ENCODE peak calls at places on chromosomes 3 and 15, in five cellular contexts. T is cardiac muscle cell, H is mammary epithelial cell, U is lung, W is PC-9. B is an unnamed sample.

GRCh38 chr15:90681480-90681879 is 35.7 kb upstream of the BLM start:
- DNase-seq in T (peak), H (peak), U (no peak), W (no peak), B (no peak)

GRCh38 chr3:28139967-28140634 is 101.3 kb upstream of the CMC1 start:
- DNase-seq in T (peak), H (no peak), U (no peak), W (no peak), B (no peak)

GRCh38 chr3:81315051-81315450 is 446.4 kb downstream of the GBE1 start:
- DNase-seq in T (no peak), H (no peak), U (no peak), W (no peak), B (no peak)

GRCh38 chr3:30581982-30582381 is 24.4 kb upstream of the TGFBR2 start:
- DNase-seq in T (no peak), H (no peak), U (no peak), W (no peak), B (no peak)

GRCh38 chr15:64251121-64251520 is 88.3 kb upstream of the PPIB start:
- DNase-seq in T (no peak), H (no peak), U (no peak), W (no peak), B (no peak)

GRCh38 chr15:39165026-39165706 is 415.7 kb upstream of the THBS1 start:
- DNase-seq in T (peak), H (no peak), U (no peak), W (no peak), B (no peak)

GRCh38 chr3:4741404-4742307 is 237.6 kb upstream of the BHLHE40 start:
- DNase-seq in T (peak), H (peak), U (peak), W (peak), B (peak)

GRCh38 chr3:184039414-184039813 is 7.9 kb downstream of the HTR3D start:
- DNase-seq in T (peak), H (peak), U (no peak), W (no peak), B (no peak)

GRCh38 chr15:89119489-89120478 is 31.5 kb downstream of the ABHD2 start:
- DNase-seq in T (peak), H (no peak), U (no peak), W (peak), B (peak)

GRCh38 chr3:172608575-172608974 is 85.3 kb upstream of the TNFSF10 start:
- DNase-seq in T (no peak), H (no peak), U (no peak), W (no peak), B (peak)

GRCh38 chr15:28921925-28922711 is 36.3 kb downstream of the APBA2 start:
- DNase-seq in T (no peak), H (no peak), U (no peak), W (no peak), B (no peak)

GRCh38 chr3:176274161-176274560 is 923.1 kb downstream of the TBL1XR1 start:
- DNase-seq in T (no peak), H (peak), U (no peak), W (no peak), B (no peak)

GRCh38 chr15:91984006-91984405 is 130.5 kb downstream of the SLCO3A1 start:
- DNase-seq in T (peak), H (no peak), U (no peak), W (no peak), B (no peak)

GRCh38 chr3:50242778-50243551 is 7.0 kb downstream of the GNAI2 start:
- DNase-seq in T (peak), H (peak), U (peak), W (no peak), B (no peak)

GRCh38 chr3:53845103-53845880 is 927 bp downstream of the CHDH start:
- DNase-seq in T (peak), H (peak), U (peak), W (no peak), B (peak)

GRCh38 chr15:41309226-41309905 is 23.0 kb downstream of the OIP5 start:
- DNase-seq in T (no peak), H (no peak), U (no peak), W (no peak), B (no peak)

GRCh38 chr15:32893412-32893811 is 175.6 kb downstream of the GREM1 start:
- DNase-seq in T (no peak), H (no peak), U (no peak), W (no peak), B (no peak)

GRCh38 chr3:126746395-126747177 is 42.5 kb downstream of the CHCHD6 start:
- DNase-seq in T (peak), H (peak), U (peak), W (no peak), B (no peak)

GRCh38 chr3:172580680-172581079 is 57.5 kb upstream of the TNFSF10 start:
- DNase-seq in T (no peak), H (no peak), U (no peak), W (no peak), B (no peak)

GRCh38 chr15:90914240-90915080 is 11.4 kb downstream of the MAN2A2 start:
- DNase-seq in T (no peak), H (no peak), U (no peak), W (no peak), B (no peak)

GRCh38 chr15:44298878-44299277 is 10.4 kb downstream of the GOLM2 start:
- DNase-seq in T (no peak), H (no peak), U (no peak), W (no peak), B (no peak)

GRCh38 chr3:10164546-10165393 is at the start of gene IRAK2:
- DNase-seq in T (peak), H (peak), U (peak), W (no peak), B (peak)

GRCh38 chr3:51388286-51389029 is 2.6 kb upstream of the RBM15B start:
- DNase-seq in T (no peak), H (peak), U (peak), W (peak), B (peak)

GRCh38 chr3:176872771-176873209 is 324.5 kb downstream of the TBL1XR1 start:
- DNase-seq in T (peak), H (peak), U (peak), W (peak), B (peak)

GRCh38 chr3:186258968-186259367 is 103.1 kb downstream of the DGKG start:
- DNase-seq in T (no peak), H (no peak), U (no peak), W (no peak), B (no peak)

GRCh38 chr3:2921903-2922302 is 188.3 kb downstream of the IL5RA start:
- DNase-seq in T (peak), H (no peak), U (no peak), W (no peak), B (no peak)

GRCh38 chr3:177928156-177928555 is 608.1 kb upstream of the KCNMB2 start:
- DNase-seq in T (no peak), H (peak), U (no peak), W (peak), B (no peak)

GRCh38 chr15:40456299-40456712 is 14.5 kb upstream of the CHST14 start:
- DNase-seq in T (no peak), H (peak), U (no peak), W (peak), B (peak)

GRCh38 chr3:43919067-43919466 is 228.3 kb downstream of the ABHD5 start:
- DNase-seq in T (peak), H (peak), U (no peak), W (no peak), B (no peak)

GRCh38 chr15:31274496-31275330 is 51.9 kb upstream of the KLF13 start:
- DNase-seq in T (peak), H (no peak), U (no peak), W (no peak), B (peak)

GRCh38 chr3:123980539-123980938 is 11.4 kb downstream of the ROPN1 start:
- DNase-seq in T (no peak), H (no peak), U (no peak), W (no peak), B (no peak)

GRCh38 chr3:169907476-169907875 is 3.9 kb upstream of the SAMD7 start:
- DNase-seq in T (no peak), H (no peak), U (no peak), W (no peak), B (no peak)

GRCh38 chr3:8319935-8320634 is 181.5 kb upstream of the LMCD1 start:
- DNase-seq in T (peak), H (peak), U (no peak), W (peak), B (no peak)

GRCh38 chr3:141576744-141577052 is 89.9 kb downstream of the RASA2 start:
- DNase-seq in T (no peak), H (no peak), U (no peak), W (no peak), B (no peak)

GRCh38 chr3:141578197-141578596 is 91.4 kb downstream of the RASA2 start:
- DNase-seq in T (peak), H (peak), U (no peak), W (no peak), B (no peak)

DNA sequence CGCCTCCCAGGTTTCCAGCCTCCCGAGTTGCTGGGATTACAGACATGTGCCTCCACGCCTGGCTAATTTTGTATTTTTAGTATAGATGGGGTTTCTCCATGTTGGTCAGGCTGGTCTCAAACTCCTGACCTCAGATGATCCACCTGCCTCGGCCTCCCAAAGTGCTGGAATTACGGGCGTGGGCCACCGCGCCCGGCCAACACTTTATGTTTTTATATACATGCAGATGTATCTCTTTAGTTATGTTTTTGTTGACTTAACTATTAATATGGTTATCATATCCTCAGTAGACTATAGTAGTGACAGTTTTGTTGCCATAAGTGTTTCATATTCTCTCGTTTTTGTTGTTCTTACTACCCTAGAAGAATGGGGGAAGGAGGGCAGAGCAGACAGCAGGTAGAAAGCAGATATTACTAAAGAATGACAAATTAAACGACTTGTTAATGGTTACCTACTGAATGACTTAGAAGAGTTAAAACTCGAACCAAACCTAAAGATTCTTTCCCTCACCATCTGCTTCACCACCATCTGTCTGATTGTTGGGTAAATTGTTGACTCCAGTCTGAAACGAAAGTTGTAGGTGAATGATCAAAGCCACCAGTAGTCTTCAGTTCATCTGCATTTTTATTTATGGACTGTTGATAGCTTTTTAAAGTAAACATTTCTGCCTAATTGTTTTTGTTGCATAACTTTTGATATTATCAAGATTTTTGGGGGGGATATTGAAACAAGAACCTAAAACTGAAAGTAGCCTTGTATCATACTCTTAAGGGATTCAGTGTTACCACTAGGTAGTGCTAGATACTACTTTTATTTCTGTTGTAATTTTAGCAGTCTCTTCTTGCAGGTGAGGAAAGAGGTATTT is 89.3 kb downstream of the RASA2 start:
- DNase-seq in T (peak), H (no peak), U (no peak), W (no peak), B (no peak)
- TF ChIP-seq CTCF in T (peak), H (peak), U (peak), W (peak), B (peak)

GRCh38 chr3:14179114-14179465 is 473 bp downstream of the LSM3 start:
- DNase-seq in T (no peak), H (no peak), U (no peak), W (no peak), B (no peak)
- H3K27ac ChIP-seq in T (peak), H (peak), U (no peak), W (peak), B (peak)

DNA sequence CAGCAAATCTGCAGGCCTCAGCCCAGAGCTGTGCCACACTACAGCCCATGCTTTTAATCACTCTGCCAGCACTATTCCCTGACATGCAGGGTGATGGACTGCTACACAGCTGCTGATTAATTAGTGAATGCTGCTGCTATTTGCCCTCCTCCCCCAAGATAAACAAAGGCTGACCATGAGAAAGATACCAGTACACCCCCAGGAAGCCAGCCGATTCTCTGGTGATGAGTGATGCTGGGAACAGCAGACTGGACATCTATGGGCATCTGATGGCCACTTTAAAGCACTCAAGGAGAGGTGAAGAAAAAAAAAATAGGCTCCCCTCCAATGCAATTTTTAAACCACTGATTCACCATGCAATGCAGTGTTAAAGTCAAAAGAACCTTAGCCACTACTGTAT is 39.2 kb downstream of the RFTN1 start:
- DNase-seq in T (peak), H (no peak), U (no peak), W (no peak), B (no peak)
- TF ChIP-seq CTCF in T (no peak), H (no peak), U (no peak), W (no peak), B (no peak)

DNA sequence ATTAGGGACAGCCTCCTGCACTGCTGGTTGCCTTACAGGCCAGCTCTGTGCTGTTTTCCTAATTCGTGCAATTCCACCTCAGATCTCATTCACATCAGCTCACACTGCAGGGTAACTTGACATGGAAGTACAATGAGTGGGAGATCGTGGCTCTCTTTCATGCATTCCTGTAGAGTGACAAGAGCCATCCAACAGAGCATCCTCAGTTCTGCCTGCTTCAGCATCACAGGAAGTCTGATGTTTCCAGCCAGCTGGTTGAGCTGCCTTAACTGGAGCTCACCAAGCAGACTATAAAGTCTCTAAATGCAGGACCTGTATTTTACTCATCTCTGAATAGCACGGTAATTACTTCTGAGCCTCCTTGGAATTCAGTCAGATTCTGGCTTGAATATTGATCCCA is 1.6 kb upstream of the DIS3L start:
- DNase-seq in T (no peak), H (peak), U (no peak), W (no peak), B (no peak)
- H3K27ac ChIP-seq in T (no peak), H (no peak), U (no peak), W (no peak), B (no peak)